ENCODE peak calls at places on chromosomes 11 and 22, in seven cellular contexts. P is fibroblast of mammary gland; K is CD8-positive, alpha-beta T cell; L is A549; N is nephron progenitor cell; T is astrocyte; X is brain microvascular endothelial cell. G is an unnamed sample.

GRCh38 chr11:92266821-92267220 is 42.2 kb downstream of the FAT3 start:
- DNase-seq in L (no peak), N (no peak), K (no peak), P (no peak), T (no peak), X (no peak), G (no peak)

GRCh38 chr11:68271023-68271780 is 571 bp downstream of the C11orf24 start:
- DNase-seq in L (peak), N (peak), K (peak), T (peak), X (peak), P (peak), G (peak)

GRCh38 chr11:47948137-47948536 is 32.2 kb upstream of the PTPRJ start:
- DNase-seq in L (no peak), X (no peak), P (no peak), N (no peak), K (no peak), T (no peak), G (no peak)

GRCh38 chr22:42655693-42656092 is 6.5 kb upstream of the CYB5R3 start:
- DNase-seq in X (no peak), K (no peak), L (no peak), T (no peak), P (no peak), N (no peak), G (no peak)

GRCh38 chr22:22940961-22941605 is 53.5 kb downstream of the IGLL5 start:
- DNase-seq in K (no peak), L (no peak), N (no peak), P (no peak), X (no peak), T (no peak), G (no peak)

GRCh38 chr22:46352691-46353386 is 17.3 kb downstream of the TRMU start:
- DNase-seq in K (no peak), X (peak), P (peak), L (peak), N (no peak), T (peak), G (peak)

GRCh38 chr22:49934891-49935557 is 16.6 kb downstream of the CRELD2 start:
- DNase-seq in K (peak), T (no peak), P (peak), X (no peak), N (peak), L (no peak), G (peak)

GRCh38 chr11:125464671-125465070 is 31.4 kb downstream of the FEZ1 start:
- DNase-seq in K (no peak), X (no peak), T (no peak), P (no peak), N (no peak), L (no peak), G (no peak)

GRCh38 chr11:70002433-70002832 is 75.7 kb upstream of the ANO1 start:
- DNase-seq in X (no peak), N (no peak), L (no peak), P (no peak), T (no peak), K (no peak), G (peak)

GRCh38 chr22:39179401-39179827 is 26.9 kb upstream of the CBX7 start:
- DNase-seq in N (peak), P (no peak), T (no peak), L (no peak), X (no peak), K (no peak), G (no peak)

GRCh38 chr22:24427500-24428164 is at the start of gene ADORA2A:
- DNase-seq in T (no peak), P (no peak), N (no peak), K (peak), L (no peak), X (no peak), G (no peak)

GRCh38 chr11:6817668-6818067 is 18.2 kb upstream of the OR6A2 start:
- DNase-seq in P (no peak), X (no peak), N (no peak), L (no peak), K (no peak), T (no peak), G (peak)
- TF ChIP-seq CTCF in P (no peak), X (peak), N (no peak), L (no peak), K (no peak), T (no peak), G (no peak)

GRCh38 chr11:15212876-15213275 is 98.2 kb downstream of the INSC start:
- DNase-seq in K (no peak), N (no peak), T (no peak), L (no peak), P (no peak), X (no peak), G (peak)

GRCh38 chr11:15213471-15214231 is 98.9 kb downstream of the INSC start:
- DNase-seq in X (no peak), K (no peak), L (no peak), T (no peak), P (no peak), N (no peak), G (no peak)

GRCh38 chr11:15216678-15217077 is 102.0 kb downstream of the INSC start:
- DNase-seq in X (no peak), K (no peak), P (no peak), N (no peak), T (no peak), L (no peak), G (peak)
- TF ChIP-seq CTCF in X (peak), K (peak), P (peak), N (peak), T (no peak), L (peak), G (peak)

DNA sequence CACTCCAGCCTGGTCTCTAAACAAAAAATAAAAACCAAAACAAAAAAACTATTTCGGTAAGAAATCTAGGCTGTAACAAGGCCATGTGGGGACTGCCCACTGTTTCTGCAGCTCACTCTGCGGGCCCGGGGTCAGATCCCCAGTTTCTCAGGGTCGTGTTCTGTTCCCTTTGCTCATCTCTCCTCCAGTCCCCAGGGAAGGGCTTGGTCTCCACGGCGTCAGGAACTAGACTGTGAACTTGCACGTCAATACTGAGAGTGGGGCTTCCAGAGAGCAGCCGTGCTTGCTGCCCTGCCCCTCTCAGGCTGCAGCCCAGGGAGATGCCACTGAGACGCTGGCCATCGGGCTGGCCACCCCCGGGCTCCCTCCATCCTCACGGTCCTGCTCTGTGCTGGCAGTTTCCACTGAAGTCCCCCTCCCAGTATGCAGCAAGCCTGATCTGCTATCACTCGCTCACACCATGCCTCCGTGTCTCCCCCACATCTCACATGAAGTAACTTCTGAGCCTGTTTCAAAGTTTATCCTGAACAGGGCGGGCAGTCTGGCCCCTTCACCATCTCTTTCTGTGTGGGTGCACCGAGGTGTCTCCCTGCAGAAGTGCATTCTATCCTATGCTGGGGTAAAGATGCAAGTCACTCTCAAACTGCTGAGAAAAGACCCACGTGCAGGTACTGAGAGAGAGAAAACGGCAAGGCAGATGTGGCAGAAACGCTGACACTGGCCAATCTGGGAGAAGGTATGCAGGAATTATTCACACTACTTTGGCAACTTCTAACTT is 33.8 kb upstream of the MOB2 start:
- DNase-seq in L (no peak), T (no peak), X (no peak), N (no peak), P (no peak), K (no peak), G (no peak)
- TF ChIP-seq CTCF in L (no peak), T (no peak), X (no peak), N (no peak), P (no peak), K (no peak), G (no peak)

GRCh38 chr11:95132956-95133355 is 43.3 kb downstream of the ENDOD1 start:
- DNase-seq in N (no peak), P (no peak), L (no peak), X (no peak), K (no peak), T (no peak), G (peak)
- TF ChIP-seq CTCF in N (no peak), P (no peak), L (no peak), X (no peak), K (no peak), T (no peak), G (no peak)

DNA sequence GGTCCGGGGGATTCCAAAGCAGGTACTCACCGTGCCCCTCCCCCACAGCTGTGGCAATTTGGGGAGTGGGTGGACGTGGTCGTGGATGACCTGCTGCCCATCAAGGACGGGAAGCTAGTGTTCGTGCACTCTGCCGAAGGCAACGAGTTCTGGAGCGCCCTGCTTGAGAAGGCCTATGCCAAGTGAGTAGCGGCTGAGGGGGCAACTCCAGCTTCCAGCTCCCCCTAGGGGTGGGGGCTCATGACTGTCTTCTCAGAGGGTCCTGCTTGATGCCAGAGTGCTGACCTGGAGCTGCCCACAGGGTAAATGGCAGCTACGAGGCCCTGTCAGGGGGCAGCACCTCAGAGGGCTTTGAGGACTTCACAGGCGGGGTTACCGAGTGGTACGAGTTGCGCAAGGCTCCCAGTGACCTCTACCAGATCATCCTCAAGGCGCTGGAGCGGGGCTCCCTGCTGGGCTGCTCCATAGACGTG is 4.2 kb downstream of the CAPN1 start:
- DNase-seq in K (no peak), T (no peak), X (no peak), P (no peak), L (no peak), N (no peak), G (no peak)
- TF ChIP-seq CTCF in K (no peak), T (no peak), X (peak), P (no peak), L (no peak), N (no peak), G (peak)

GRCh38 chr11:4825132-4825531 is 4.0 kb downstream of the OR51F2 start:
- DNase-seq in X (no peak), L (no peak), K (no peak), T (no peak), P (no peak), N (no peak), G (no peak)

GRCh38 chr11:4830909-4831308 is 9.8 kb downstream of the OR51F2 start:
- DNase-seq in N (no peak), P (no peak), K (no peak), L (no peak), T (no peak), X (no peak), G (no peak)

GRCh38 chr11:4821021-4821420 is at the start of gene OR51F2:
- DNase-seq in N (no peak), X (no peak), T (no peak), L (no peak), K (no peak), P (no peak), G (no peak)

GRCh38 chr11:4826425-4826824 is 5.3 kb downstream of the OR51F2 start:
- DNase-seq in K (no peak), X (peak), T (no peak), N (no peak), L (no peak), P (peak), G (no peak)
- TF ChIP-seq CTCF in K (no peak), X (peak), T (no peak), N (peak), L (no peak), P (no peak), G (no peak)